ENCODE peak calls at places on chromosomes 12 and 14, in nine cellular contexts. One of them, this sample, is unnamed.
A peak's percentile ranks its signal among the peaks of the same experiment; 100 is the strongest.

GRCh38 chr14:70188292-70188607 is 501 bp downstream of the SLC8A3 start:
- DNase-seq in MM.1S: no peak
- DNase-seq in tibial nerve: no peak
- DNase-seq in body of pancreas: no peak
- DNase-seq in adrenal gland: no peak
- DNase-seq in cardiac muscle cell: peak; percentile 28
- DNase-seq in hepatocyte: no peak
- DNase-seq in K562: no peak
- DNase-seq in ovary: no peak
- DNase-seq in this sample: no peak

GRCh38 chr12:48924617-48925217 is 575 bp downstream of the FKBP11 start:
- DNase-seq in MM.1S: peak; percentile 79
- DNase-seq in tibial nerve: peak; percentile 25
- DNase-seq in body of pancreas: peak; percentile 65
- DNase-seq in adrenal gland: peak; percentile 34
- DNase-seq in cardiac muscle cell: peak; percentile 67
- DNase-seq in hepatocyte: peak; percentile 81
- DNase-seq in K562: no peak
- DNase-seq in ovary: peak; percentile 59
- DNase-seq in this sample: peak; percentile 69

GRCh38 chr14:71645656-71646055 is 286.6 kb upstream of the RGS6 start:
- DNase-seq in MM.1S: no peak
- DNase-seq in tibial nerve: no peak
- DNase-seq in body of pancreas: no peak
- DNase-seq in adrenal gland: no peak
- DNase-seq in cardiac muscle cell: no peak
- DNase-seq in hepatocyte: no peak
- DNase-seq in K562: no peak
- DNase-seq in ovary: no peak
- DNase-seq in this sample: no peak

GRCh38 chr12:26940820-26941219 is 2.5 kb downstream of the FGFR1OP2 start:
- DNase-seq in MM.1S: peak; percentile 37
- DNase-seq in tibial nerve: no peak
- DNase-seq in body of pancreas: no peak
- DNase-seq in adrenal gland: no peak
- DNase-seq in cardiac muscle cell: no peak
- DNase-seq in hepatocyte: no peak
- DNase-seq in K562: no peak
- DNase-seq in ovary: no peak
- DNase-seq in this sample: no peak

GRCh38 chr12:69475237-69475984 is 5.2 kb downstream of the FRS2 start:
- DNase-seq in MM.1S: no peak
- DNase-seq in tibial nerve: no peak
- DNase-seq in body of pancreas: no peak
- DNase-seq in adrenal gland: no peak
- DNase-seq in cardiac muscle cell: peak; percentile 26
- DNase-seq in hepatocyte: peak; percentile 11
- DNase-seq in K562: no peak
- DNase-seq in ovary: no peak
- DNase-seq in this sample: no peak

GRCh38 chr14:102988054-102988453 is 65.6 kb downstream of the AMN start:
- DNase-seq in MM.1S: no peak
- DNase-seq in tibial nerve: no peak
- DNase-seq in body of pancreas: no peak
- DNase-seq in adrenal gland: no peak
- DNase-seq in cardiac muscle cell: no peak
- DNase-seq in hepatocyte: no peak
- DNase-seq in K562: no peak
- DNase-seq in ovary: no peak
- DNase-seq in this sample: no peak

GRCh38 chr12:100403446-100403845 is 46.6 kb downstream of the SLC17A8 start:
- DNase-seq in MM.1S: no peak
- DNase-seq in tibial nerve: no peak
- DNase-seq in body of pancreas: no peak
- DNase-seq in adrenal gland: peak; percentile 54
- DNase-seq in cardiac muscle cell: no peak
- DNase-seq in hepatocyte: peak; percentile 34
- DNase-seq in K562: no peak
- DNase-seq in ovary: no peak
- DNase-seq in this sample: no peak

GRCh38 chr14:64867182-64867581 is 12.5 kb downstream of the SPTB start:
- DNase-seq in MM.1S: no peak
- DNase-seq in tibial nerve: no peak
- DNase-seq in body of pancreas: no peak
- DNase-seq in adrenal gland: no peak
- DNase-seq in cardiac muscle cell: no peak
- DNase-seq in hepatocyte: no peak
- DNase-seq in K562: no peak
- DNase-seq in ovary: no peak
- DNase-seq in this sample: no peak

GRCh38 chr14:77184396-77185092 is 2.9 kb downstream of the TMEM63C start:
- DNase-seq in MM.1S: peak; percentile 9
- DNase-seq in tibial nerve: no peak
- DNase-seq in body of pancreas: no peak
- DNase-seq in adrenal gland: no peak
- DNase-seq in cardiac muscle cell: no peak
- DNase-seq in hepatocyte: peak; percentile 65
- DNase-seq in K562: no peak
- DNase-seq in ovary: no peak
- DNase-seq in this sample: no peak

GRCh38 chr14:51996148-51996746 is 6.9 kb downstream of the RTRAF start:
- DNase-seq in MM.1S: no peak
- DNase-seq in tibial nerve: peak; percentile 45
- DNase-seq in body of pancreas: peak; percentile 19
- DNase-seq in adrenal gland: no peak
- DNase-seq in cardiac muscle cell: peak; percentile 60
- DNase-seq in hepatocyte: peak; percentile 55
- DNase-seq in K562: no peak
- DNase-seq in ovary: no peak
- DNase-seq in this sample: no peak

GRCh38 chr12:12214635-12215131 is 52.2 kb downstream of the LRP6 start:
- DNase-seq in MM.1S: peak; percentile 62
- DNase-seq in tibial nerve: no peak
- DNase-seq in body of pancreas: no peak
- DNase-seq in adrenal gland: no peak
- DNase-seq in cardiac muscle cell: no peak
- DNase-seq in hepatocyte: no peak
- DNase-seq in K562: no peak
- DNase-seq in ovary: no peak
- DNase-seq in this sample: no peak

GRCh38 chr12:73632191-73632590 is 905.4 kb upstream of the ATXN7L3B start:
- DNase-seq in MM.1S: no peak
- DNase-seq in tibial nerve: no peak
- DNase-seq in body of pancreas: no peak
- DNase-seq in adrenal gland: no peak
- DNase-seq in cardiac muscle cell: no peak
- DNase-seq in hepatocyte: no peak
- DNase-seq in K562: no peak
- DNase-seq in ovary: no peak
- DNase-seq in this sample: no peak

GRCh38 chr12:130362060-130362459 is 24.4 kb downstream of the PIWIL1 start:
- DNase-seq in MM.1S: no peak
- DNase-seq in tibial nerve: no peak
- DNase-seq in body of pancreas: no peak
- DNase-seq in adrenal gland: no peak
- DNase-seq in cardiac muscle cell: no peak
- DNase-seq in hepatocyte: no peak
- DNase-seq in K562: no peak
- DNase-seq in ovary: no peak
- DNase-seq in this sample: no peak

GRCh38 chr12:103499571-103499970 is 3.8 kb upstream of the C12orf42 start:
- DNase-seq in MM.1S: no peak
- DNase-seq in tibial nerve: no peak
- DNase-seq in body of pancreas: no peak
- DNase-seq in adrenal gland: no peak
- DNase-seq in cardiac muscle cell: no peak
- DNase-seq in hepatocyte: no peak
- DNase-seq in K562: no peak
- DNase-seq in ovary: no peak
- DNase-seq in this sample: no peak

GRCh38 chr12:111369496-111370220 is 763 bp upstream of the PHETA1 start:
- DNase-seq in MM.1S: no peak
- DNase-seq in tibial nerve: no peak
- DNase-seq in body of pancreas: no peak
- DNase-seq in adrenal gland: no peak
- DNase-seq in cardiac muscle cell: no peak
- DNase-seq in hepatocyte: no peak
- DNase-seq in K562: no peak
- DNase-seq in ovary: no peak
- DNase-seq in this sample: no peak

GRCh38 chr12:96416033-96416790 is 16.0 kb upstream of the CDK17 start:
- DNase-seq in MM.1S: no peak
- DNase-seq in tibial nerve: no peak
- DNase-seq in body of pancreas: no peak
- DNase-seq in adrenal gland: no peak
- DNase-seq in cardiac muscle cell: no peak
- DNase-seq in hepatocyte: no peak
- DNase-seq in K562: no peak
- DNase-seq in ovary: no peak
- DNase-seq in this sample: no peak

GRCh38 chr12:52411806-52412205 is 5.7 kb upstream of the KRT82 start:
- DNase-seq in MM.1S: no peak
- DNase-seq in tibial nerve: no peak
- DNase-seq in body of pancreas: no peak
- DNase-seq in adrenal gland: no peak
- DNase-seq in cardiac muscle cell: no peak
- DNase-seq in hepatocyte: no peak
- DNase-seq in K562: no peak
- DNase-seq in ovary: no peak
- DNase-seq in this sample: no peak
- H3K9me3 ChIP-seq in MM.1S: no peaks in the 10 kb centered on the region
- H3K9me3 ChIP-seq in tibial nerve: no peaks in the 10 kb centered on the region
- H3K9me3 ChIP-seq in body of pancreas: no peaks in the 10 kb centered on the region
- H3K9me3 ChIP-seq in adrenal gland: no peaks in the 10 kb centered on the region
- H3K9me3 ChIP-seq in cardiac muscle cell: no peaks in the 10 kb centered on the region
- H3K9me3 ChIP-seq in hepatocyte: no peaks in the 10 kb centered on the region
- H3K9me3 ChIP-seq in K562: no peaks in the 10 kb centered on the region
- H3K9me3 ChIP-seq in ovary: no peaks in the 10 kb centered on the region
- H3K9me3 ChIP-seq in this sample: no peaks in the 10 kb centered on the region

GRCh38 chr12:70553391-70553859 is 83.8 kb downstream of the PTPRB start:
- DNase-seq in MM.1S: no peak
- DNase-seq in tibial nerve: no peak
- DNase-seq in body of pancreas: no peak
- DNase-seq in adrenal gland: no peak
- DNase-seq in cardiac muscle cell: no peak
- DNase-seq in hepatocyte: no peak
- DNase-seq in K562: no peak
- DNase-seq in ovary: no peak
- DNase-seq in this sample: no peak
- TF ChIP-seq CTCF in MM.1S: no peak
- TF ChIP-seq CTCF in tibial nerve: no peak
- TF ChIP-seq CTCF in body of pancreas: no peak
- TF ChIP-seq CTCF in adrenal gland: no peak
- TF ChIP-seq CTCF in cardiac muscle cell: no peak
- TF ChIP-seq CTCF in hepatocyte: no peak
- TF ChIP-seq CTCF in K562: no peak
- TF ChIP-seq CTCF in ovary: no peak
- TF ChIP-seq CTCF in this sample: no peak

DNA sequence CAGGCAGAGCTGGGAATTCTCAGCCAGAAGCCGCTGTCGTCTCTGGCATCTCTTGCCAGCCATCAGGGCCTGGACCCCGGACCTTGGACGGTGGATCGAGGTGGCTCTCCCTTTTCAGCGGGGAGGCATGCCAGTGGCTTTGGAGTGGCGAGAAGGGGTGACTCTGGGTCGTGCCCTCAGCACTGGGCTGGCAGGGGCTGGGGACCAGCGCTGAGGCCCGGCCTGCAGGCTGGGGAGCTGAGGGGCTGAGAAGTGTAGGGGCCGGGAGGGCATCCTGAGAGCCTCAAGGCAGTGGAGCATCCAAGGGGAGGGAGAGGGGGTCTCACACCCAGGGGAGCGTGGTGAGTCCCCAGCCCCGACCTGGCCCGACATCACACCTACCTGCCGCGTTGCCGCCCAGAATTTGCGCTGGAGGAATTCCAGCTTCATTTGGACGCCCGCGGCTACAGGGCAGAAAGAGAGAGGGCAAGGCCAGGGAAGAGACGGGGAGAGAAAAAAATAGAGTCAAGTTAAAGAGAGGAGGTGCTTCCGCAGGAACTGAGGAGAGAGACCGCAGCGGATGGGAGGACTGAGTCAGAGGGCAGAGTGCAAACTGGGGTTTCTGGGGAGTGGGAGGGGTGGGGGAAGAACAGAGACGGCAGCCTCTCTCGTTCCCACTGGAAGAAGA is 9.0 kb upstream of the LRTM2 start:
- DNase-seq in MM.1S: no peak
- DNase-seq in tibial nerve: no peak
- DNase-seq in body of pancreas: peak; percentile 38
- DNase-seq in adrenal gland: no peak
- DNase-seq in cardiac muscle cell: no peak
- DNase-seq in hepatocyte: no peak
- DNase-seq in K562: no peak
- DNase-seq in ovary: no peak
- DNase-seq in this sample: peak; percentile 19
- H3K9me3 ChIP-seq in MM.1S: no peaks in the 10 kb centered on the region
- H3K9me3 ChIP-seq in tibial nerve: no peaks in the 10 kb centered on the region
- H3K9me3 ChIP-seq in body of pancreas: no peaks in the 10 kb centered on the region
- H3K9me3 ChIP-seq in adrenal gland: no peaks in the 10 kb centered on the region
- H3K9me3 ChIP-seq in cardiac muscle cell: no peaks in the 10 kb centered on the region
- H3K9me3 ChIP-seq in hepatocyte: no peaks in the 10 kb centered on the region
- H3K9me3 ChIP-seq in K562: no peaks in the 10 kb centered on the region
- H3K9me3 ChIP-seq in ovary: no peaks in the 10 kb centered on the region
- H3K9me3 ChIP-seq in this sample: no peaks in the 10 kb centered on the region

GRCh38 chr12:1591029-1591428 is 3.4 kb downstream of the FBXL14 start:
- DNase-seq in MM.1S: peak; percentile 63
- DNase-seq in tibial nerve: no peak
- DNase-seq in body of pancreas: no peak
- DNase-seq in adrenal gland: no peak
- DNase-seq in cardiac muscle cell: no peak
- DNase-seq in hepatocyte: peak; percentile 35
- DNase-seq in K562: no peak
- DNase-seq in ovary: no peak
- DNase-seq in this sample: peak; percentile 21
- TF ChIP-seq CTCF in MM.1S: no peak
- TF ChIP-seq CTCF in tibial nerve: no peak
- TF ChIP-seq CTCF in body of pancreas: no peak
- TF ChIP-seq CTCF in adrenal gland: no peak
- TF ChIP-seq CTCF in cardiac muscle cell: no peak
- TF ChIP-seq CTCF in hepatocyte: no peak
- TF ChIP-seq CTCF in K562: no peak
- TF ChIP-seq CTCF in ovary: no peak
- TF ChIP-seq CTCF in this sample: peak; percentile 42

GRCh38 chr12:132925597-132926416 is 30.3 kb downstream of the ZNF605 start:
- DNase-seq in MM.1S: no peak
- DNase-seq in tibial nerve: no peak
- DNase-seq in body of pancreas: no peak
- DNase-seq in adrenal gland: no peak
- DNase-seq in cardiac muscle cell: no peak
- DNase-seq in hepatocyte: no peak
- DNase-seq in K562: no peak
- DNase-seq in ovary: no peak
- DNase-seq in this sample: no peak
- H3K9me3 ChIP-seq in MM.1S: no peaks in the 10 kb centered on the region
- H3K9me3 ChIP-seq in tibial nerve: peaks cover 100% of the 10 kb centered on the region
- H3K9me3 ChIP-seq in body of pancreas: peaks cover 27% of the 10 kb centered on the region
- H3K9me3 ChIP-seq in adrenal gland: peaks cover 99% of the 10 kb centered on the region
- H3K9me3 ChIP-seq in cardiac muscle cell: peaks cover 29% of the 10 kb centered on the region
- H3K9me3 ChIP-seq in hepatocyte: peaks cover 84% of the 10 kb centered on the region
- H3K9me3 ChIP-seq in K562: peaks cover 20% of the 10 kb centered on the region
- H3K9me3 ChIP-seq in ovary: peaks cover 59% of the 10 kb centered on the region
- H3K9me3 ChIP-seq in this sample: peaks cover 96% of the 10 kb centered on the region

This sample was measured in CD4-positive, alpha-beta T cell.